ENCODE peak calls at places on chromosomes 12 and 14, in six cellular contexts. One of them, this sample, is unnamed.

GRCh38 chr12:69515394-69515793 is 45.2 kb downstream of the FRS2 start:
- DNase-seq in epithelial cell of esophagus: no peak
- DNase-seq in IMR-90: peak; percentile 36
- DNase-seq in cardiac fibroblast: no peak
- DNase-seq in hippocampal formation: no peak
- DNase-seq in HuH-7.5: no peak
- DNase-seq in this sample: no peak

GRCh38 chr12:989051-989450 is 2.0 kb upstream of the ERC1 start:
- DNase-seq in hippocampal formation: no peak
- DNase-seq in cardiac fibroblast: no peak
- DNase-seq in HuH-7.5: no peak
- DNase-seq in IMR-90: no peak
- DNase-seq in epithelial cell of esophagus: no peak
- DNase-seq in this sample: no peak

GRCh38 chr14:26709019-26709418 is 111.2 kb upstream of the NOVA1 start:
- DNase-seq in epithelial cell of esophagus: peak; percentile 40
- DNase-seq in IMR-90: no peak
- DNase-seq in cardiac fibroblast: peak; percentile 41
- DNase-seq in HuH-7.5: no peak
- DNase-seq in hippocampal formation: no peak
- DNase-seq in this sample: no peak

GRCh38 chr14:79649856-79650255 is 561.4 kb downstream of the DIO2 start:
- DNase-seq in hippocampal formation: no peak
- DNase-seq in IMR-90: no peak
- DNase-seq in cardiac fibroblast: no peak
- DNase-seq in HuH-7.5: no peak
- DNase-seq in epithelial cell of esophagus: no peak
- DNase-seq in this sample: no peak

GRCh38 chr12:125683748-125684381 is 618.6 kb downstream of the AACS start:
- DNase-seq in IMR-90: no peak
- DNase-seq in hippocampal formation: no peak
- DNase-seq in epithelial cell of esophagus: peak; percentile 1
- DNase-seq in cardiac fibroblast: no peak
- DNase-seq in HuH-7.5: no peak
- DNase-seq in this sample: peak; percentile 99

GRCh38 chr14:64410084-64410774 is 22.1 kb downstream of the MTHFD1 start:
- DNase-seq in HuH-7.5: no peak
- DNase-seq in cardiac fibroblast: peak; percentile 65
- DNase-seq in epithelial cell of esophagus: peak; percentile 62
- DNase-seq in hippocampal formation: no peak
- DNase-seq in IMR-90: peak; percentile 35
- DNase-seq in this sample: no peak

GRCh38 chr14:104171029-104171697 is 32.8 kb downstream of the KIF26A start:
- DNase-seq in epithelial cell of esophagus: no peak
- DNase-seq in cardiac fibroblast: no peak
- DNase-seq in IMR-90: no peak
- DNase-seq in hippocampal formation: no peak
- DNase-seq in HuH-7.5: peak; percentile 63
- DNase-seq in this sample: peak; percentile 80

GRCh38 chr12:75735853-75736252 is 224.4 kb upstream of the KRR1 start:
- DNase-seq in HuH-7.5: no peak
- DNase-seq in hippocampal formation: peak; percentile 51
- DNase-seq in cardiac fibroblast: no peak
- DNase-seq in epithelial cell of esophagus: no peak
- DNase-seq in IMR-90: no peak
- DNase-seq in this sample: no peak

GRCh38 chr12:19437996-19438395 is 1.3 kb upstream of the AEBP2 start:
- DNase-seq in hippocampal formation: no peak
- DNase-seq in HuH-7.5: no peak
- DNase-seq in cardiac fibroblast: no peak
- DNase-seq in epithelial cell of esophagus: peak; percentile 30
- DNase-seq in IMR-90: no peak
- DNase-seq in this sample: peak; percentile 29

GRCh38 chr12:25819713-25820112 is 138.8 kb upstream of the RASSF8 start:
- DNase-seq in cardiac fibroblast: no peak
- DNase-seq in HuH-7.5: no peak
- DNase-seq in IMR-90: no peak
- DNase-seq in hippocampal formation: no peak
- DNase-seq in epithelial cell of esophagus: no peak
- DNase-seq in this sample: no peak

GRCh38 chr14:94112513-94113060 is 2.1 kb downstream of the IFI27 start:
- DNase-seq in epithelial cell of esophagus: peak; percentile 51
- DNase-seq in hippocampal formation: no peak
- DNase-seq in HuH-7.5: no peak
- DNase-seq in cardiac fibroblast: no peak
- DNase-seq in IMR-90: no peak
- DNase-seq in this sample: no peak

GRCh38 chr12:125549836-125550235 is 484.6 kb downstream of the AACS start:
- DNase-seq in hippocampal formation: no peak
- DNase-seq in HuH-7.5: no peak
- DNase-seq in IMR-90: no peak
- DNase-seq in epithelial cell of esophagus: no peak
- DNase-seq in cardiac fibroblast: no peak
- DNase-seq in this sample: peak; percentile 89

GRCh38 chr14:77305696-77306095 is 15.0 kb downstream of the POMT2 start:
- DNase-seq in hippocampal formation: no peak
- DNase-seq in IMR-90: no peak
- DNase-seq in HuH-7.5: no peak
- DNase-seq in epithelial cell of esophagus: no peak
- DNase-seq in cardiac fibroblast: no peak
- DNase-seq in this sample: no peak

GRCh38 chr12:4421590-4422031 is 24.0 kb downstream of the FGF6 start:
- DNase-seq in epithelial cell of esophagus: peak; percentile 59
- DNase-seq in cardiac fibroblast: peak; percentile 50
- DNase-seq in HuH-7.5: peak; percentile 71
- DNase-seq in hippocampal formation: no peak
- DNase-seq in IMR-90: peak; percentile 36
- DNase-seq in this sample: no peak

GRCh38 chr12:6294533-6295186 is 15.8 kb upstream of the PLEKHG6 start:
- DNase-seq in hippocampal formation: no peak
- DNase-seq in epithelial cell of esophagus: no peak
- DNase-seq in cardiac fibroblast: peak; percentile 13
- DNase-seq in IMR-90: no peak
- DNase-seq in HuH-7.5: no peak
- DNase-seq in this sample: no peak

GRCh38 chr14:20998674-20999366 is at the start of gene SLC39A2:
- DNase-seq in epithelial cell of esophagus: peak; percentile 95
- DNase-seq in cardiac fibroblast: peak; percentile 66
- DNase-seq in IMR-90: peak; percentile 60
- DNase-seq in HuH-7.5: no peak
- DNase-seq in hippocampal formation: no peak
- DNase-seq in this sample: no peak

GRCh38 chr14:68509188-68509953 is 283.5 kb downstream of the ZFP36L1 start:
- DNase-seq in cardiac fibroblast: no peak
- DNase-seq in hippocampal formation: no peak
- DNase-seq in IMR-90: peak; percentile 65
- DNase-seq in HuH-7.5: no peak
- DNase-seq in epithelial cell of esophagus: no peak
- DNase-seq in this sample: peak; percentile 20

GRCh38 chr12:51062631-51063397 is 14.7 kb downstream of the LETMD1 start:
- DNase-seq in HuH-7.5: no peak
- DNase-seq in hippocampal formation: no peak
- DNase-seq in IMR-90: no peak
- DNase-seq in epithelial cell of esophagus: no peak
- DNase-seq in cardiac fibroblast: no peak
- DNase-seq in this sample: no peak

GRCh38 chr12:114952573-114953196 is 268.7 kb upstream of the TBX3 start:
- DNase-seq in IMR-90: peak; percentile 20
- DNase-seq in epithelial cell of esophagus: no peak
- DNase-seq in HuH-7.5: no peak
- DNase-seq in cardiac fibroblast: peak; percentile 42
- DNase-seq in hippocampal formation: no peak
- DNase-seq in this sample: no peak

GRCh38 chr14:54147285-54147684 is 190.7 kb upstream of the BMP4 start:
- DNase-seq in HuH-7.5: no peak
- DNase-seq in hippocampal formation: no peak
- DNase-seq in epithelial cell of esophagus: peak; percentile 79
- DNase-seq in IMR-90: peak; percentile 12
- DNase-seq in cardiac fibroblast: peak; percentile 93
- DNase-seq in this sample: no peak

GRCh38 chr14:59407246-59407615 is 57.9 kb downstream of the GPR135 start:
- DNase-seq in hippocampal formation: no peak
- DNase-seq in HuH-7.5: no peak
- DNase-seq in cardiac fibroblast: peak; percentile 97
- DNase-seq in epithelial cell of esophagus: peak; percentile 87
- DNase-seq in IMR-90: peak; percentile 97
- DNase-seq in this sample: no peak

GRCh38 chr14:106215229-106215628 is 688.8 kb downstream of the TMEM121 start:
- DNase-seq in hippocampal formation: no peak
- DNase-seq in HuH-7.5: no peak
- DNase-seq in cardiac fibroblast: no peak
- DNase-seq in IMR-90: no peak
- DNase-seq in epithelial cell of esophagus: no peak
- DNase-seq in this sample: no peak

GRCh38 chr14:68800361-68800760 is 7.5 kb upstream of the ZFP36L1 start:
- DNase-seq in cardiac fibroblast: peak; percentile 19
- DNase-seq in IMR-90: no peak
- DNase-seq in epithelial cell of esophagus: peak; percentile 57
- DNase-seq in HuH-7.5: no peak
- DNase-seq in hippocampal formation: no peak
- DNase-seq in this sample: no peak